ENCODE peak calls at places on chromosomes 12 and 14, in five cellular contexts. R is left ventricle myocardium inferior, H is sigmoid colon, D is heart left ventricle, G is HCT116. A is an unnamed sample.

GRCh38 chr12:131980263-131980662 is 30.5 kb downstream of the EP400 start:
- DNase-seq in R (no peak), H (no peak), D (no peak), G (no peak), A (no peak)

GRCh38 chr14:78524766-78525165 is 354.6 kb downstream of the NRXN3 start:
- DNase-seq in R (no peak), H (no peak), D (no peak), G (no peak), A (no peak)

GRCh38 chr14:105116451-105117256 is 51.4 kb upstream of the GPR132 start:
- DNase-seq in R (no peak), H (no peak), D (no peak), G (no peak), A (no peak)

GRCh38 chr14:49464885-49465284 is 121.3 kb downstream of the RPS29 start:
- DNase-seq in R (no peak), H (no peak), D (no peak), G (peak), A (no peak)

GRCh38 chr12:27807063-27807703 is 27.1 kb upstream of the MANSC4 start:
- DNase-seq in R (no peak), H (no peak), D (no peak), G (no peak), A (no peak)

GRCh38 chr14:44170554-44170953 is 336.5 kb downstream of the FSCB start:
- DNase-seq in R (no peak), H (no peak), D (no peak), G (no peak), A (no peak)

GRCh38 chr14:59919582-59920377 is at the start of gene LRRC9:
- DNase-seq in R (peak), H (no peak), D (no peak), G (no peak), A (peak)

GRCh38 chr14:90295870-90296516 is 35.7 kb downstream of the NRDE2 start:
- DNase-seq in R (no peak), H (peak), D (no peak), G (no peak), A (no peak)

GRCh38 chr14:53247596-53248370 is 94.7 kb upstream of the DDHD1 start:
- DNase-seq in R (no peak), H (no peak), D (no peak), G (no peak), A (no peak)

GRCh38 chr12:30979371-30980259 is 53.1 kb downstream of the TSPAN11 start:
- DNase-seq in R (peak), H (no peak), D (no peak), G (no peak), A (no peak)

GRCh38 chr12:77118696-77119095 is 53.3 kb upstream of the E2F7 start:
- DNase-seq in R (no peak), H (no peak), D (no peak), G (no peak), A (no peak)

GRCh38 chr14:37708481-37708880 is 113.1 kb downstream of the TTC6 start:
- DNase-seq in R (no peak), H (no peak), D (no peak), G (no peak), A (no peak)

GRCh38 chr14:106622200-106622745 is 1095.9 kb downstream of the TMEM121 start:
- DNase-seq in R (no peak), H (no peak), D (no peak), G (no peak), A (no peak)

GRCh38 chr14:92391746-92392145 is 68.8 kb downstream of the SLC24A4 start:
- DNase-seq in R (no peak), H (no peak), D (no peak), G (no peak), A (no peak)

GRCh38 chr12:114848661-114849060 is 164.7 kb upstream of the TBX3 start:
- DNase-seq in R (no peak), H (no peak), D (no peak), G (no peak), A (no peak)

GRCh38 chr14:55245657-55246268 is 25.5 kb upstream of the FBXO34 start:
- DNase-seq in R (no peak), H (no peak), D (no peak), G (peak), A (no peak)

GRCh38 chr12:108724054-108724889 is 7.0 kb downstream of the CORO1C start:
- DNase-seq in R (no peak), H (no peak), D (no peak), G (no peak), A (no peak)

GRCh38 chr14:68143341-68143807 is 323.8 kb downstream of the RAD51B start:
- DNase-seq in R (peak), H (peak), D (peak), G (no peak), A (peak)

GRCh38 chr14:66746316-66747006 is 238.5 kb downstream of the GPHN start:
- DNase-seq in R (no peak), H (no peak), D (no peak), G (peak), A (no peak)

GRCh38 chr12:29562167-29562776 is 64.8 kb upstream of the OVCH1 start:
- DNase-seq in R (no peak), H (peak), D (peak), G (no peak), A (no peak)

DNA sequence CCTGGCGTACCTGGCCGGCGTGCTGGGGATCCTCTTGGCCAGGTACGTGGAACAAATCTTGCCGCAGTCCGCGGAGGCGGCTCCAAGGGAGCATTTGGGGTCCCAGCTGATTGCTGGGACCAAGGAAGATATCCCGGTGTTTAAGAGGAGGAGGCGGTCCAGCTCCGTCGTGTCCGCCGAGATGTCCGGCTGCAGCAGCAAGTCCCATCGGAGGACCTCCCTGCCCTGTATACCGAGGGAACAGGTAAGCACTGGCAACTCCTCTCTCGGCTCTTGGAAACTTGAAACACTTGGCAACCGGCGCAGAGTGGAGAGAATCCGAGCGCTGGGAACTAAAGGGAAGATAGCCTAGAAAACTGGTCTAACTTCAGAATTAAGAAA is 1.7 kb downstream of the PDE3A start:
- DNase-seq in R (peak), H (peak), D (peak), G (no peak), A (no peak)
- H3K27ac ChIP-seq in R (peak), H (peak), D (peak), G (no peak), A (peak)

GRCh38 chr12:2385529-2385928 is 332.7 kb downstream of the CACNA1C start:
- DNase-seq in R (no peak), H (no peak), D (no peak), G (no peak), A (no peak)
- H3K4me3 ChIP-seq in R (no peak), H (peak), D (no peak), G (no peak), A (no peak)

GRCh38 chr12:110252716-110253115 is 28.3 kb upstream of the ATP2A2 start:
- DNase-seq in R (peak), H (no peak), D (peak), G (no peak), A (peak)

GRCh38 chr12:110254971-110255540 is 26.0 kb upstream of the ATP2A2 start:
- DNase-seq in R (no peak), H (no peak), D (no peak), G (no peak), A (no peak)

GRCh38 chr12:110249716-110250225 is 31.3 kb upstream of the ATP2A2 start:
- DNase-seq in R (peak), H (no peak), D (peak), G (no peak), A (peak)

GRCh38 chr12:110251381-110251780 is 29.7 kb upstream of the ATP2A2 start:
- DNase-seq in R (no peak), H (no peak), D (no peak), G (no peak), A (no peak)

GRCh38 chr12:110253176-110253575 is 27.9 kb upstream of the ATP2A2 start:
- DNase-seq in R (peak), H (peak), D (peak), G (no peak), A (peak)
- H3K27ac ChIP-seq in R (peak), H (peak), D (peak), G (no peak), A (peak)

GRCh38 chr14:77026166-77026929 is 2.2 kb downstream of the IRF2BPL start:
- DNase-seq in R (peak), H (peak), D (peak), G (no peak), A (peak)

GRCh38 chr14:77023001-77023996 is 5.2 kb downstream of the IRF2BPL start:
- DNase-seq in R (no peak), H (peak), D (peak), G (no peak), A (no peak)

GRCh38 chr14:77025744-77026165 is 2.8 kb downstream of the IRF2BPL start:
- DNase-seq in R (peak), H (no peak), D (peak), G (no peak), A (peak)

GRCh38 chr14:77022219-77022852 is 6.2 kb downstream of the IRF2BPL start:
- DNase-seq in R (no peak), H (no peak), D (no peak), G (no peak), A (no peak)

DNA sequence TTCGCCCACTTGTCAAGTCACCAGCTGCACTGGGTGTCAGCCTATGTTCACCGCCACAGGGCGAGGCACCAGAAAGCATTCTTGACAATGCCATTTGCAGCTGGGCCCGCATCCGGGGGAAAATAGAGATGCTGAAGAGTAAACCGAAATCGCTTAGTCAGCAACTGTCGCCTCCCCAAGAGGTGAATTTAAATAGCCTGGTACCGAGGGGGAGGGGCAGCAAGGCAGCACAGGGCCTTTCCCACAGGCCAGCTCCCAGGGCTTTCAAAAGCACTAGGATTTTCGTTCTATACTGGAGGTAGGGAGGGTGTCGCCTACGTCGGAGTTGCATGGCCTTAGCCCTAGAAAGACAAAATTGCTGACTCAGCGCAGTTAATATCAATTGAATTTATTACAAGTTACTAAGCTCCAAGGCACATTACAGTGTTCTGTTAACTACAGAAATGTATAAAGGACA is 4.3 kb downstream of the IRF2BPL start:
- DNase-seq in R (peak), H (peak), D (peak), G (no peak), A (no peak)
- H3K4me3 ChIP-seq in R (peak), H (peak), D (peak), G (peak), A (peak)

DNA sequence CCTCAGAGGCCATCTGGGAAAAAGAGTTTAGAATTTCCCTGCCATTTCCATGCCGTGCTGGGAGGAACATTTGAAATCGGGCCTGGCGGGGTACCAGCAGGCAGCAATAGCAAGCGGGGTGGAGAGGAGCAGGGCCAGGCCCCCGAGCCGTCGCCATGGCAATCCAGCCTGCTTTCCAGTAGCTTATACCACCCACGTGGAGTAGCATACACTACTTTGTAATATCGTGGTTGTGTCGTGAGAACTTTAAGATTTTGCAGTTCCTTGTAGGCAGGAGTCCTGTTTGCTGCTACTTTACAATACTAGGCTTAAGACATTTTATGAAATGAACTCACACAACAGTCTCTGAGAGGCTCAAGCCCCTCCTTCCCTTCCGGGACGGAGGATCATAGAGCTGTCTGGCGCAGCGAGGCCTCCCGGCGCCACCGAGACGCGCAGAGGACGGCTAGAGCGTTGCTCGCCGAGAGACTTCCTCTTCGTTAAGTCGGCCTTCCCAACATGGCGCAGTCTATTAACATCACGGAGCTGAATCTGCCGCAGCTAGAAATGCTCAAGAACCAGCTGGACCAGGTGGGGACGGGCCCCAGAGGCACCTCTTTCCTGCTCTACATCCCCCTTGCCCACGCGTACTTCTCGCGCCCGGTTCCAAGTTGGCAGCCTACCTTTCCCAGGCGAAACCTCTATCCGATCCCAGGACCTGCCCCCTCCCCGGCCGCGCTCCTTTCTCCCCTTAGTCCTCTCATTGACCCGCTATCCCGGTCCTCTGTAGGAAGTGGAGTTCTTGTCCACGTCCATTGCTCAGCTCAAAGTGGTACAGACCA is at the start of gene PFDN5:
- DNase-seq in R (peak), H (peak), D (peak), G (peak), A (peak)
- H3K27ac ChIP-seq in R (peak), H (peak), D (peak), G (peak), A (peak)

DNA sequence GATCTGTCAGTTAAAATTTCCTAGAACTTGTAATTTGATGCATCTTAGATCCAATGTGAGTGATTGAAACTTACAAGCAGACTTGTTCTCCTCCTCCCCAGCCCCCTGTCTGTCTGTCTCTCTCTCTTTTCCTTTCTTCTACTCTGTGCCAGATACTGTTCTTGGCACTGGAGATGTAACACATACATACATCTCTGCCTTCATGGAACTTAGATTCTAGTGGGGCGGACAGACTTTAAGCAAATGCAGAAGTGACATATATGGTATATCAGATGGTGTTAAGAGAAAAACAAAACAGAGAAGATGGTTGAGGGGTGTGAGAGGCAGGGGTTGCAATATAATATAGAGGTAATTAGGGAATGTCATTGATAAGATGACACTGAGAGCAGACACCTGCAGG is 6.6 kb downstream of the CHST11 start:
- DNase-seq in R (no peak), H (no peak), D (no peak), G (no peak), A (no peak)
- H3K4me3 ChIP-seq in R (no peak), H (no peak), D (no peak), G (no peak), A (no peak)

A was measured in kidney.